ENCODE peak calls at places on chromosomes 3 and 15, in seven cellular contexts. W is PC-3; R is LHCN-M2; C is T-cell; J is CD8-positive, alpha-beta T cell; H is midbrain; U is stimulated activated CD4-positive, alpha-beta T cell treated with anti-CD3 and anti-CD28 coated beads, Interleukin-1b, Interleukin-23, amount 100 ng/mL, for 24 hours. E is an unnamed sample.

GRCh38 chr3:41290736-41291135 is 91.4 kb downstream of the CTNNB1 start:
- DNase-seq in W (no peak), R (no peak), C (no peak), J (no peak), H (peak), U (no peak), E (no peak)

GRCh38 chr3:117589454-117589853 is 879.9 kb downstream of the TUSC7 start:
- DNase-seq in W (no peak), R (no peak), C (no peak), J (no peak), H (peak), U (no peak), E (no peak)

GRCh38 chr3:10892622-10893021 is 76.6 kb downstream of the SLC6A11 start:
- DNase-seq in W (no peak), R (no peak), C (no peak), J (no peak), H (no peak), U (no peak), E (no peak)

GRCh38 chr3:186938716-186939115 is 8.4 kb downstream of the ST6GAL1 start:
- DNase-seq in W (no peak), R (no peak), C (no peak), J (no peak), H (no peak), U (no peak), E (no peak)

GRCh38 chr15:31031471-31032064 is 40.1 kb upstream of the MTMR10 start:
- DNase-seq in W (no peak), R (no peak), C (no peak), J (no peak), H (no peak), U (no peak), E (no peak)

GRCh38 chr15:28118083-28118482 is 19.0 kb upstream of the OCA2 start:
- DNase-seq in W (no peak), R (no peak), C (no peak), J (no peak), H (no peak), U (no peak), E (no peak)

GRCh38 chr15:90851114-90851513 is 17.3 kb upstream of the FURIN start:
- DNase-seq in W (no peak), R (peak), C (no peak), J (no peak), H (no peak), U (no peak), E (no peak)

GRCh38 chr3:188262913-188263683 is 109.1 kb downstream of the LPP start:
- DNase-seq in W (peak), R (peak), C (no peak), J (no peak), H (peak), U (no peak), E (peak)

GRCh38 chr3:12754315-12754714 is 4.7 kb downstream of the TMEM40 start:
- DNase-seq in W (no peak), R (no peak), C (no peak), J (no peak), H (no peak), U (no peak), E (no peak)

E was measured in cerebellum.